ENCODE peak calls at places on chromosomes 2 and 18, in five cellular contexts. K, J, F, R and G are unnamed samples.

GRCh38 chr2:10042301-10043161 is 819 bp upstream of the KLF11 start:
- DNase-seq in R (peak; percentile 80), F (no peak), J (peak; percentile 35), K (peak; percentile 35), G (no peak)

GRCh38 chr2:216114476-216115223 is 5.5 kb downstream of the XRCC5 start:
- DNase-seq in F (peak; percentile 98), J (peak; percentile 98), R (peak; percentile 100), K (peak; percentile 91), G (peak; percentile 98)

GRCh38 chr18:42670860-42671259 is 444.6 kb downstream of the RIT2 start:
- DNase-seq in J (no peak), R (no peak), K (no peak), F (no peak), G (no peak)

GRCh38 chr18:12811191-12811950 is 72.7 kb downstream of the PTPN2 start:
- DNase-seq in R (no peak), F (peak; percentile 28), J (no peak), K (no peak), G (peak; percentile 36)

GRCh38 chr2:66578067-66578852 is 143.3 kb downstream of the MEIS1 start:
- DNase-seq in R (peak; percentile 24), F (no peak), J (no peak), K (no peak), G (no peak)

GRCh38 chr2:200861617-200862016 is 2.8 kb downstream of the CLK1 start:
- DNase-seq in F (no peak), K (no peak), R (no peak), J (no peak), G (no peak)

GRCh38 chr2:16725549-16725948 is 59.9 kb upstream of the CYRIA start:
- DNase-seq in K (no peak), J (no peak), F (no peak), R (no peak), G (no peak)

GRCh38 chr2:42931147-42931817 is 138.9 kb upstream of the HAAO start:
- DNase-seq in K (no peak), J (no peak), F (no peak), R (no peak), G (no peak)

GRCh38 chr2:1944986-1945385 is 200.7 kb upstream of the PXDN start:
- DNase-seq in R (no peak), K (no peak), J (no peak), F (no peak), G (no peak)

GRCh38 chr18:3397031-3397750 is 52.8 kb upstream of the TGIF1 start:
- DNase-seq in F (no peak), K (no peak), R (no peak), J (no peak), G (no peak)

GRCh38 chr2:159035790-159036411 is 67.5 kb downstream of the TANC1 start:
- DNase-seq in R (peak; percentile 83), K (peak; percentile 85), F (peak; percentile 62), J (peak; percentile 34), G (peak; percentile 73)

GRCh38 chr2:65018141-65018582 is 29.0 kb downstream of the SLC1A4 start:
- DNase-seq in R (no peak), F (no peak), J (no peak), K (no peak), G (no peak)

GRCh38 chr2:44671896-44672295 is 269.6 kb upstream of the SIX3 start:
- DNase-seq in F (no peak), K (no peak), R (no peak), J (no peak), G (no peak)
- H3K4me2 ChIP-seq in F (no peak overlapping the region), K (no peak overlapping the region), R (no peak overlapping the region), J (no peak overlapping the region), G (no peak overlapping the region)

DNA sequence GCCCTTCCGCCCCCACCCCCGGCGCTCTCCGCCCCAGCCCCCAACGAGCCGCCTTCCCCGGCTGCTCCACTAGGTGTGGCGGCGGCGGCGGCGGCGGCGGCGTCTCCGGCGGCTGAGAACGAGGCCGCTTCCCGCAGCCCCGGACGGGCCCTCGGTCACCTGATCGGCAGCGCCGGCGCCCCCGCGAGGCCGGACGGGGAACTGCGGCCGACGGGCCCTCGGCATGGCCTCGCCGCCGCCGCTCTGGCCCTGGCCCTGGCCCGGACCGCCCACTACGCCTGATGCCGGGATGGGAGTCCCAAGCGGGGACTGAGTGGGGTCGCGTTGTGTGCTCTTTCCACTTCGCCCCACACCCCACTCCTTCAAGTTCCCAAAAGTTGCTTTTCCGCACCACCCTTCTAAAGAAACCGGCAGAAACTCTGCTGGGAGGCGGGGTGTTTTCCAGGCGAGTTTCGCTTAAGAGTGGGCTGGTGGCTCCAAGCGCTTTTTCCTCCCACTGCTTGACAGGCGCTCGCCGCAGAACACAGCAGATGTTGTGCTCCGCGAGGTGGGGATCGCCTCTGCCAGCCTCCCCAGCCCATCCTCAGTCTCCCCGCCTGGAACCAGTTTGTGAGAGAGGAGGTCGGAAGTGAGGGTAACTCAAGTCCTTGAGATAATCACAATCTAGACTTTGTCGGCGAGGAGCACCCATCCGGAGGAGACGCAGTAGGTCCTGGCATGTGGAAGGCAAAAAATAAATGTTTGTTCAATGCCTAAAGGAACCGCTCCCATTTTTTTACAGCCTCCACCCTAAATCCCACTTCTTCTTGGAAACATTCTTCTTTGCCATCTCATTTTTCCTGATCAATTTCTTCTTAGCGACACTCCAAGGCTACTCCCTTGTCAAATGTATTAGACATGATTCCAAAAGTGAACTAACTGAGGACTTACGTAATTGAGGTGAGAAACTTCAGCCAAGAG is at the start of gene NCKAP1:
- DNase-seq in R (peak; percentile 95), K (peak; percentile 56), J (peak; percentile 92), F (peak; percentile 39), G (no peak)
- TF ChIP-seq EZH2 in R (no peak), K (no peak), J (no peak), F (no peak), G (no peak)

DNA sequence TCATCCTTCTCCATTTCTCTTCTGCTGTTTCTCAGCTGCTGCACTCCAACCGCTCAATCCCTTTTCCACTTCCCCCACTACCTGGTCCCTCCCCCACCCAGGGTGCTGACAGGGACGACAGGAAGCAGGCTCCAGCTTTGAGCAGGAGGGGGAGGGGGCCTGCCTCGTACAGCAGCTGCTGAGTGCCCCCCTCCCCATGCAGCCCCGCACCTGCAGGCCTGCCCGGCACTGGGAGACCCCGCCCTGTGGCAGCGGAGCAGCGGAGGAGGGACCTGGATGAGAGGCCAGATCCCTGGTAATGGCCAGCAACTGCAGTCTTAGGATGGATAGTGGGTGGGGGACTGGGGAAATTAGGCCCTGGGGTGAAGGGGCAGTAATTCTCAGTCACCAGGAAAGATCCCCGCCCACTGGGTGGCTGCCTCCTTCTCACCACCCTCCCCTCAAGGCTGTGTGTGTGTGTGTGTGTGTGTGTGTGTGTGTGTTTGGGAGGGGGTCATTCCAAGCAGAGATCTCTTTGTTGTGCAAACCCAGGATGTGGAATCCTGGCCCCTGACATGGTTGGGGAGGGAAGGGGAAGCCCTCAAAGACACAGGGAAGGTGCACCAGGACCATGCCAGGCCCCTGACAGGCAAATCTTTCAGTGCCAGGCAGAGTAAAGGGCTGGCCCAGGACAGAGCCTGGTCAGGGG is 6.8 kb upstream of the CRYBA2 start:
- DNase-seq in R (peak; percentile 40), K (no peak), F (no peak), J (no peak), G (no peak)
- H3K4me2 ChIP-seq in R (no peak overlapping the region), K (no peak overlapping the region), F (no peak overlapping the region), J (no peak overlapping the region), G (no peak overlapping the region)

GRCh38 chr2:70994055-70994444 is 623 bp downstream of the TEX261 start:
- DNase-seq in R (peak; percentile 58), K (no peak), J (no peak), F (no peak), G (no peak)

GRCh38 chr2:70993689-70993986 is 1.0 kb downstream of the TEX261 start:
- DNase-seq in J (no peak), F (no peak), R (peak; percentile 2), K (no peak), G (no peak)

GRCh38 chr2:70995227-70995729 is 605 bp upstream of the TEX261 start:
- DNase-seq in R (peak; percentile 78), J (peak; percentile 53), F (peak; percentile 57), K (peak; percentile 20), G (no peak)

GRCh38 chr2:70992945-70993688 is 1.6 kb downstream of the TEX261 start:
- DNase-seq in K (no peak), R (peak; percentile 1), J (no peak), F (no peak), G (no peak)

DNA sequence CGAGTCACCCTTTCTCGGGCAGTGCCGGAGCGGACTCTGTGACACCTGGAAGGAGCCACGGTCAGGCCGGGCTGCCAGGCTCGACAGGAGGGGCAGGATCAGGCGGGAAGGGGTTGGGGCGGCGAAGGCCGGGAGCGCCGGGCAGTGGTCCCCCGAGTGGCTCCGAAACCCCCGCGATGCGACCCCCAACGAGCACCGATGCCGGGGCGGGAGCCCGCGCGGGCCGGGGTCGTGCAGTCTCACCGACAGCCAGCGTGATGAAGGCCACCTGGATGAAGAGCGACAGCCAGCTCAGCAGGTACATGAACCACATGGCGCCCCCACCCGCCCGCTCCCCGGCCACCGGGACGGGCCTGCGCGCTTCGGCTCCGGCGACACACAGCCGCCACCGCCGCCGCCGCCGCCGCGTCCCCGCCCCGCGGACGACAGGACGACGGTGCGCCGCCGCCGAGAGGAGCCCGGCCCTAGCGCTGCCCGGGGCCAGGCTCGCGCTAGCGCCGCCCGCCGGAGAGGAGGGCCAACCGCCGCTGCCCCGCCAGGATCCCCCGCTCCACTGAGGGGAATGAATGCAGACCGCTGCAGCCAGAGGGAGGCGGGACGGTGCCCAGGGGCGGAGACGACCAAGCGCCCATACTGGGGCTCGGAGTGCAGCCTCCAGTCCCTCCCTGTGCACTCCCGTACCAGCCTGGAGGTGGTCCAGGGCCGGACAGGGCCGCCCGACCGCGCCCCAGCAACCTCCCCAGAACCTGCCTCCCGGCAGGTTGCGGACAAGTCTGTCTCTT is at the start of gene TEX261:
- DNase-seq in R (peak; percentile 95), F (peak; percentile 71), J (peak; percentile 92), K (peak; percentile 60), G (no peak)
- TF ChIP-seq EZH2 in R (no peak), F (no peak), J (no peak), K (no peak), G (no peak)

GRCh38 chr2:60806988-60807681 is 51.1 kb downstream of the PAPOLG start:
- DNase-seq in R (no peak), J (peak; percentile 85), F (no peak), K (peak; percentile 71), G (no peak)
- H3K4me2 ChIP-seq in R (no peak overlapping the region), J (peak overlapping the region; percentile 68), F (no peak overlapping the region), K (peak overlapping the region; percentile 53), G (no peak overlapping the region)

GRCh38 chr2:176156959-176157498 is at the start of gene HOXD3:
- DNase-seq in R (no peak), J (no peak), K (no peak), F (no peak), G (no peak)
- TF ChIP-seq EZH2 in R (no peak), J (no peak), K (peak; percentile 37), F (no peak), G (no peak)

DNA sequence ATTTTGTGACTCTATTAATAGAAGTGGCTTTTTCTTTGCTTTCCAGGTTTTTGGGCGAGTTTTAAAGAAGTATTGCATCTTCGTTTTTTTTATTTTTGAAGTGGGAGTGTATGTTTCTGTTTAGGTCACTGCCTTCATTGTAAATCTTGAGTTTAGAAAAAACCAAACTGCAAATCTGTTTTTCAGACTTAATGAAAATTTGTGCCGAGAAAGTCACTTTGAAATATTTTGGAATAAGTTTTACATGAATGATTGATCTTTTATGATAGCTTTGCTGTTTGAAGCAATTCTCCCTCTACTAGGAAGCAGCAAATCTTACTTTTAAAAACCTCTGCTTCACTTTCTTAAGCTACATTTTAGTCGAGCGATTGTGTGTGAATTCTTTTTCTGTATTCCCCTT is 2.2 kb downstream of the SMAD4 start:
- DNase-seq in F (no peak), J (no peak), R (no peak), K (no peak), G (no peak)
- H3K4me2 ChIP-seq in F (peak overlapping the region; percentile 86), J (peak overlapping the region; percentile 11), R (peak overlapping the region; percentile 81), K (peak overlapping the region; percentile 91), G (peak overlapping the region; percentile 91)

GRCh38 chr2:70888925-70889715 is 46.6 kb upstream of the ATP6V1B1 start:
- DNase-seq in R (no peak), F (no peak), K (no peak), J (no peak), G (no peak)
- TF ChIP-seq EZH2 in R (peak; percentile 99), F (no peak), K (peak; percentile 98), J (no peak), G (peak; percentile 84)